ENCODE peak calls at places on chromosomes 7 and 10, in nine cellular contexts. B is AG20443; F is endothelial cell of umbilical vein; N is stimulated activated CD8-positive, alpha-beta memory T cell treated with anti-CD3 and anti-CD28 coated beads, Interleukin-7, amount 100 ng/mL, for 1 hour; L is PC-3; I is NCI-H1105; E is NCI-H2107; G is EH; X is astrocyte of the spinal cord. D is an unnamed sample.

GRCh38 chr7:2729893-2730716 is 42.1 kb downstream of the AMZ1 start:
- DNase-seq in B (no peak), F (no peak), N (no peak), L (no peak), I (no peak), E (no peak), G (no peak), X (peak), D (no peak)

GRCh38 chr10:111716032-111716431 is 467.5 kb downstream of the GPAM start:
- DNase-seq in B (no peak), F (no peak), N (no peak), L (no peak), I (no peak), E (no peak), G (no peak), X (no peak), D (no peak)

GRCh38 chr10:17918187-17918903 is 33.4 kb upstream of the SLC39A12 start:
- DNase-seq in B (no peak), F (no peak), N (no peak), L (no peak), I (no peak), E (no peak), G (no peak), X (no peak), D (no peak)

GRCh38 chr10:2143213-2143882 is 406.0 kb upstream of the ADARB2 start:
- DNase-seq in B (no peak), F (no peak), N (no peak), L (no peak), I (no peak), E (no peak), G (no peak), X (no peak), D (no peak)

GRCh38 chr7:138097064-138097741 is 20.9 kb downstream of the AKR1D1 start:
- DNase-seq in B (peak), F (peak), N (no peak), L (peak), I (no peak), E (no peak), G (peak), X (peak), D (no peak)

GRCh38 chr7:107471292-107472070 is 1.6 kb downstream of the GPR22 start:
- DNase-seq in B (no peak), F (peak), N (no peak), L (no peak), I (no peak), E (no peak), G (peak), X (no peak), D (no peak)

GRCh38 chr10:127216284-127216683 is 19.9 kb upstream of the INSYN2A start:
- DNase-seq in B (no peak), F (no peak), N (no peak), L (no peak), I (no peak), E (no peak), G (no peak), X (peak), D (no peak)

GRCh38 chr7:103915958-103916357 is 73.5 kb downstream of the RELN start:
- DNase-seq in B (peak), F (no peak), N (no peak), L (peak), I (no peak), E (no peak), G (peak), X (no peak), D (no peak)

GRCh38 chr7:23247602-23248335 is 1.2 kb downstream of the GPNMB start:
- DNase-seq in B (peak), F (no peak), N (no peak), L (no peak), I (no peak), E (no peak), G (peak), X (no peak), D (no peak)

GRCh38 chr10:77419979-77420378 is 217.6 kb downstream of the KCNMA1 start:
- DNase-seq in B (no peak), F (no peak), N (no peak), L (no peak), I (no peak), E (no peak), G (no peak), X (no peak), D (no peak)

GRCh38 chr7:40008218-40008815 is 58.3 kb downstream of the CDK13 start:
- DNase-seq in B (peak), F (peak), N (no peak), L (peak), I (no peak), E (no peak), G (peak), X (peak), D (no peak)

GRCh38 chr7:24978837-24979469 is 1.0 kb downstream of the OSBPL3 start:
- DNase-seq in B (no peak), F (no peak), N (no peak), L (peak), I (no peak), E (no peak), G (no peak), X (peak), D (no peak)

GRCh38 chr7:149321978-149322541 is 60.1 kb downstream of the ZNF783 start:
- DNase-seq in B (no peak), F (peak), N (no peak), L (no peak), I (no peak), E (no peak), G (peak), X (peak), D (no peak)

GRCh38 chr10:78551184-78552005 is 517.4 kb upstream of the ZMIZ1 start:
- DNase-seq in B (no peak), F (no peak), N (no peak), L (no peak), I (no peak), E (peak), G (no peak), X (no peak), D (no peak)

GRCh38 chr7:100966542-100967291 is 2.6 kb upstream of the MUC12 start:
- DNase-seq in B (no peak), F (no peak), N (no peak), L (no peak), I (no peak), E (no peak), G (no peak), X (no peak), D (no peak)

GRCh38 chr7:28052933-28053332 is 127.7 kb downstream of the JAZF1 start:
- DNase-seq in B (no peak), F (peak), N (no peak), L (no peak), I (no peak), E (no peak), G (peak), X (no peak), D (no peak)

GRCh38 chr10:73991846-73992245 is 6.1 kb upstream of the VCL start:
- DNase-seq in B (peak), F (no peak), N (peak), L (no peak), I (no peak), E (no peak), G (no peak), X (no peak), D (no peak)

GRCh38 chr10:83606275-83606674 is 533.0 kb upstream of the GHITM start:
- DNase-seq in B (no peak), F (no peak), N (no peak), L (peak), I (peak), E (no peak), G (peak), X (peak), D (no peak)

GRCh38 chr10:132665946-132666732 is 119.8 kb downstream of the NKX6-2 start:
- DNase-seq in B (peak), F (peak), N (no peak), L (peak), I (no peak), E (no peak), G (peak), X (peak), D (no peak)

GRCh38 chr10:130411496-130412070 is 275.4 kb downstream of the GLRX3 start:
- DNase-seq in B (no peak), F (no peak), N (no peak), L (no peak), I (no peak), E (no peak), G (no peak), X (no peak), D (no peak)

GRCh38 chr7:158108646-158109293 is 478.9 kb downstream of the PTPRN2 start:
- DNase-seq in B (no peak), F (no peak), N (no peak), L (no peak), I (no peak), E (no peak), G (no peak), X (no peak), D (no peak)

GRCh38 chr7:44194069-44194468 is 4.8 kb upstream of the GCK start:
- DNase-seq in B (no peak), F (no peak), N (no peak), L (peak), I (no peak), E (no peak), G (peak), X (no peak), D (no peak)

GRCh38 chr10:11201911-11202310 is 184.2 kb downstream of the CELF2 start:
- DNase-seq in B (no peak), F (no peak), N (no peak), L (no peak), I (no peak), E (no peak), G (no peak), X (no peak), D (no peak)

GRCh38 chr10:120578123-120578522 is 121.1 kb downstream of the PLPP4 start:
- DNase-seq in B (no peak), F (no peak), N (no peak), L (no peak), I (no peak), E (no peak), G (no peak), X (no peak), D (no peak)

GRCh38 chr7:112228632-112229031 is 22.1 kb downstream of the ZNF277 start:
- DNase-seq in B (no peak), F (no peak), N (no peak), L (no peak), I (no peak), E (no peak), G (no peak), X (no peak), D (no peak)

GRCh38 chr10:49053053-49053997 is 62.0 kb downstream of the VSTM4 start:
- DNase-seq in B (no peak), F (no peak), N (no peak), L (no peak), I (no peak), E (no peak), G (no peak), X (no peak), D (no peak)

GRCh38 chr10:110414563-110415309 is 83.0 kb upstream of the DUSP5 start:
- DNase-seq in B (no peak), F (no peak), N (peak), L (peak), I (no peak), E (no peak), G (peak), X (no peak), D (no peak)

GRCh38 chr10:43045246-43045621 is 31.6 kb upstream of the RET start:
- DNase-seq in B (no peak), F (no peak), N (no peak), L (no peak), I (no peak), E (no peak), G (no peak), X (no peak), D (no peak)

GRCh38 chr7:121752706-121753105 is 120.3 kb upstream of the PTPRZ1 start:
- DNase-seq in B (peak), F (no peak), N (no peak), L (peak), I (no peak), E (no peak), G (peak), X (peak), D (no peak)

GRCh38 chr7:75039166-75039565 is 34.4 kb downstream of the RCC1L start:
- DNase-seq in B (no peak), F (peak), N (no peak), L (peak), I (no peak), E (no peak), G (peak), X (peak), D (no peak)

GRCh38 chr10:91820144-91820543 is 21.9 kb downstream of the TNKS2 start:
- DNase-seq in B (no peak), F (no peak), N (no peak), L (no peak), I (no peak), E (no peak), G (no peak), X (peak), D (no peak)

GRCh38 chr7:116522247-116522646 is 2.6 kb upstream of the CAV1 start:
- DNase-seq in B (peak), F (peak), N (no peak), L (peak), I (peak), E (no peak), G (peak), X (peak), D (no peak)

GRCh38 chr7:82036146-82036886 is 266.5 kb upstream of the HGF start:
- DNase-seq in B (peak), F (peak), N (no peak), L (peak), I (no peak), E (no peak), G (peak), X (peak), D (no peak)

GRCh38 chr7:126760914-126761577 is 491.7 kb downstream of the GRM8 start:
- DNase-seq in B (no peak), F (no peak), N (no peak), L (no peak), I (no peak), E (no peak), G (no peak), X (no peak), D (no peak)

GRCh38 chr7:32163141-32163806 is 93.1 kb upstream of the PDE1C start:
- DNase-seq in B (peak), F (peak), N (no peak), L (peak), I (no peak), E (no peak), G (peak), X (peak), D (no peak)

GRCh38 chr7:99808766-99809165 is 19.0 kb upstream of the CYP3A43 start:
- DNase-seq in B (no peak), F (no peak), N (no peak), L (no peak), I (no peak), E (no peak), G (no peak), X (no peak), D (no peak)

GRCh38 chr7:1917221-1918062 is 247.4 kb downstream of the ELFN1 start:
- DNase-seq in B (peak), F (no peak), N (no peak), L (no peak), I (no peak), E (peak), G (no peak), X (no peak), D (no peak)